ENCODE peak calls at places on chromosomes 5 and 9, in ten cellular contexts. Q is NCI-H1092 treated with DMSO at 0.1 percent for 48 hours; K is M059J; H is HEK293T; E is amniotic epithelial cell; L is stimulated activated CD8-positive, alpha-beta memory T cell treated with anti-CD3 and anti-CD28 coated beads, Interleukin-7, amount 100 ng/mL, for 24 hours; V is anterior cingulate cortex; J is HFF-Myc; N is ACHN; T is Calu3. G is an unnamed sample.

GRCh38 chr5:108382784-108383358 is 973 bp upstream of the FBXL17 start:
- DNase-seq in N (peak; percentile 14), T (peak; percentile 15), V (no peak), H (peak; percentile 9), K (no peak), E (peak; percentile 48), J (no peak), L (no peak), Q (no peak), G (no peak)

GRCh38 chr5:66744040-66744439 is 147.8 kb downstream of the MAST4 start:
- DNase-seq in J (no peak), T (no peak), L (no peak), Q (no peak), H (no peak), E (peak; percentile 83), N (no peak), K (peak; percentile 16), V (no peak), G (peak; percentile 6)

GRCh38 chr9:122119721-122120120 is 26.6 kb upstream of the TTLL11 start:
- DNase-seq in L (no peak), T (no peak), K (no peak), H (no peak), Q (no peak), V (no peak), J (no peak), E (no peak), N (no peak), G (no peak)

GRCh38 chr5:82396871-82397514 is 118.8 kb upstream of the RPS23 start:
- DNase-seq in Q (peak; percentile 66), L (no peak), H (peak; percentile 54), E (peak; percentile 100), N (peak; percentile 36), V (no peak), T (peak; percentile 73), J (peak; percentile 97), K (peak; percentile 98), G (peak; percentile 100)

GRCh38 chr5:140341591-140341990 is 4.8 kb downstream of the HBEGF start:
- DNase-seq in N (no peak), K (peak; percentile 64), L (no peak), Q (no peak), J (no peak), T (no peak), E (no peak), H (no peak), V (peak; percentile 76), G (no peak)

GRCh38 chr9:133528001-133528886 is 3.5 kb upstream of the MYMK start:
- DNase-seq in V (no peak), T (no peak), L (no peak), N (no peak), K (no peak), J (no peak), E (no peak), H (no peak), Q (no peak), G (no peak)

GRCh38 chr9:125949721-125950465 is 202.7 kb downstream of the PBX3 start:
- DNase-seq in E (no peak), H (no peak), T (no peak), V (no peak), K (no peak), Q (no peak), L (no peak), N (no peak), J (no peak), G (no peak)

GRCh38 chr9:16598316-16598715 is 272.2 kb downstream of the BNC2 start:
- DNase-seq in T (no peak), Q (no peak), K (no peak), J (no peak), H (no peak), N (no peak), L (no peak), E (peak; percentile 66), V (no peak), G (no peak)

GRCh38 chr5:392431-392988 is 50.5 kb upstream of the EXOC3 start:
- DNase-seq in N (no peak), V (no peak), T (no peak), J (no peak), K (peak; percentile 86), E (no peak), H (no peak), Q (no peak), L (peak; percentile 59), G (no peak)

GRCh38 chr5:1167361-1167727 is 34.1 kb upstream of the SLC6A19 start:
- DNase-seq in H (no peak), N (no peak), Q (no peak), T (no peak), K (peak; percentile 20), J (no peak), L (no peak), V (no peak), E (no peak), G (no peak)

GRCh38 chr5:67221487-67222242 is 25.1 kb upstream of the CD180 start:
- DNase-seq in K (no peak), J (no peak), N (no peak), L (no peak), V (peak; percentile 28), Q (no peak), E (no peak), H (no peak), T (no peak), G (no peak)

GRCh38 chr9:78595200-78595945 is 298.4 kb downstream of the PSAT1 start:
- DNase-seq in L (no peak), J (no peak), T (no peak), K (peak; percentile 76), V (no peak), N (no peak), Q (no peak), H (no peak), E (no peak), G (no peak)

GRCh38 chr5:30600892-30601291 is 592.6 kb upstream of the CDH6 start:
- DNase-seq in K (no peak), H (no peak), N (no peak), V (no peak), T (no peak), L (no peak), E (no peak), Q (no peak), J (no peak), G (no peak)

GRCh38 chr5:180589771-180590542 is 1.3 kb downstream of the SCGB3A1 start:
- DNase-seq in V (no peak), H (no peak), Q (no peak), L (no peak), J (no peak), E (no peak), K (no peak), N (no peak), T (no peak), G (no peak)